ENCODE peak calls at places on chromosomes 5 and 9, in nine cellular contexts. J is fibroblast of lung, A is left ventricle myocardium inferior, W is GM23248, R is sigmoid colon, H is IMR-90, Z is substantia nigra, O is mammary epithelial cell, G is left lung. V is an unnamed sample.

GRCh38 chr9:38718148-38718547 is 1.8 kb downstream of the FAM240B start:
- DNase-seq in R (no peak), J (no peak), W (no peak), O (no peak), H (no peak), G (no peak), A (no peak), Z (no peak), V (no peak)

GRCh38 chr5:14742427-14743010 is 78.0 kb downstream of the OTULIN start:
- DNase-seq in J (no peak), W (no peak), H (no peak), O (no peak), G (no peak), A (no peak), Z (no peak), R (no peak), V (no peak)

GRCh38 chr9:129835860-129836223 is 584 bp downstream of the USP20 start:
- DNase-seq in W (no peak), R (no peak), O (no peak), G (no peak), J (no peak), Z (no peak), H (peak), A (no peak), V (no peak)

GRCh38 chr9:21110708-21111576 is 30.7 kb downstream of the IFNW1 start:
- DNase-seq in H (peak), G (no peak), A (no peak), R (no peak), Z (no peak), W (peak), O (peak), J (peak), V (no peak)

GRCh38 chr9:21102311-21102710 is 24.6 kb upstream of the IFNB1 start:
- DNase-seq in W (peak), J (peak), A (no peak), Z (no peak), H (peak), R (no peak), G (no peak), O (no peak), V (no peak)

GRCh38 chr9:5489630-5490484 is 20.5 kb upstream of the PDCD1LG2 start:
- DNase-seq in G (no peak), Z (no peak), H (no peak), A (no peak), J (no peak), W (no peak), O (no peak), R (no peak), V (no peak)

GRCh38 chr9:81661339-81661738 is 28.0 kb downstream of the TLE1 start:
- DNase-seq in A (no peak), W (no peak), J (no peak), R (no peak), Z (no peak), O (no peak), H (no peak), G (no peak), V (no peak)

GRCh38 chr5:68685861-68686260 is 408.0 kb upstream of the SLC30A5 start:
- DNase-seq in O (no peak), W (no peak), J (no peak), H (no peak), G (no peak), Z (no peak), A (no peak), R (no peak), V (no peak)

GRCh38 chr5:179530069-179530998 is 20.0 kb upstream of the RUFY1 start:
- DNase-seq in R (peak), O (no peak), W (peak), A (peak), G (peak), J (peak), H (no peak), Z (peak), V (peak)

GRCh38 chr9:136807281-136808074 is at the start of gene RABL6:
- DNase-seq in H (peak), A (peak), Z (peak), R (peak), W (peak), J (peak), O (peak), G (peak), V (peak)

GRCh38 chr5:91266184-91266705 is 116.9 kb downstream of the ARRDC3 start:
- DNase-seq in A (no peak), O (peak), G (no peak), J (peak), W (peak), H (peak), Z (no peak), R (no peak), V (no peak)

GRCh38 chr9:114894206-114894605 is 36.2 kb downstream of the TNFSF8 start:
- DNase-seq in G (no peak), R (no peak), H (peak), Z (no peak), O (no peak), W (peak), J (peak), A (no peak), V (no peak)

GRCh38 chr5:124986667-124987066 is 240.2 kb upstream of the ZNF608 start:
- DNase-seq in W (no peak), A (no peak), R (no peak), H (no peak), Z (no peak), G (no peak), J (peak), O (peak), V (no peak)

GRCh38 chr9:75962186-75963036 is 71.9 kb downstream of the PCSK5 start:
- DNase-seq in Z (peak), G (peak), J (peak), R (no peak), A (peak), H (no peak), O (no peak), W (no peak), V (peak)
- H3K27ac ChIP-seq in Z (no peak), G (no peak), J (no peak), R (no peak), A (peak), H (no peak), O (no peak), W (no peak), V (no peak)

GRCh38 chr9:92181296-92181695 is 66.1 kb upstream of the SPTLC1 start:
- DNase-seq in R (no peak), H (no peak), Z (no peak), G (no peak), A (no peak), W (no peak), O (no peak), J (no peak), V (no peak)
- H3K27ac ChIP-seq in R (no peak), H (peak), Z (no peak), G (no peak), A (no peak), W (peak), O (no peak), J (peak), V (no peak)

GRCh38 chr9:77594963-77595362 is 53.2 kb downstream of the GNA14 start:
- DNase-seq in W (no peak), R (no peak), Z (no peak), J (no peak), O (no peak), H (no peak), G (no peak), A (no peak), V (no peak)
- H3K27ac ChIP-seq in W (no peak), R (peak), Z (no peak), J (no peak), O (no peak), H (no peak), G (no peak), A (peak), V (no peak)

GRCh38 chr9:35163413-35163812 is 1.6 kb downstream of the UNC13B start:
- DNase-seq in W (no peak), J (no peak), Z (no peak), G (no peak), A (no peak), O (no peak), R (no peak), H (no peak), V (no peak)

GRCh38 chr9:35161713-35162604 is at the start of gene UNC13B:
- DNase-seq in Z (peak), A (peak), O (peak), W (peak), H (peak), R (peak), J (peak), G (peak), V (peak)

GRCh38 chr9:35158501-35159280 is 3.1 kb upstream of the UNC13B start:
- DNase-seq in J (no peak), Z (no peak), O (no peak), W (no peak), G (no peak), H (no peak), A (no peak), R (no peak), V (no peak)

GRCh38 chr9:35164711-35165110 is 2.9 kb downstream of the UNC13B start:
- DNase-seq in A (no peak), R (no peak), W (peak), J (peak), H (peak), O (peak), G (no peak), Z (no peak), V (no peak)

DNA sequence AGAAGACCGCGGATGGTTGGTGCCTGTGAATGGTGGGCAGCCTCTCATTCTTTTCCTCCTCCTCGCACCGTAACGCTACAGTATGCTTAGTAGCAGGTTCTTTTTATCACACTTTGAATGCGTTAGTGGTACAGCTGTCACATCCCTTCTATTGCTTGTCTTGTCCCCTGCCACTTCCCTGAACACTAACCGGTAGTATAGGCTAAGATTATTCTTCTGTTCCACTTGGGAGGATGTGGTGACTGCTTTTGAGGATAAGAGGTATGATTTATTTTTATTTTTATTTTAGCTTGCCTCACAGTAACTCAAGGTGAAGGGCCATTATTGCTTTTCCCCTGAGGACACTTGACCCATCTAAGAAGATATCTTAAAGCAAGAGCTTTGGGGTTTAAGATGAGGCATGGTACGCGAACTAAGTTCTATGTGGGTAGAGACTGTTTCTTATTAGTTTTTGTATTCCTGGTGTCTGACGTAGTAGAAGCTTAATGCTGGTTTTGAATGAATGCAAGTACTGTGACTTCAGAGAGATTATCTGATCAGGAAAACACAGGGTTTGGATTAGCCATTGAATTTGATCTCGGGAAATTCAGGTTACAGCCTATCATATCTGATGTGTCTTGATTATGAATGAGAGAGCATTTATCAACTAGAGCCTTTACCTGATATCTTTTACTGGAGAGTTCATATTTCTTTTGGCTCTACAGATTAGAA is 951 bp downstream of the UNC13B start:
- DNase-seq in W (peak), R (no peak), O (peak), Z (no peak), A (no peak), G (no peak), J (peak), H (no peak), V (no peak)
- H3K27ac ChIP-seq in W (peak), R (peak), O (peak), Z (peak), A (peak), G (peak), J (peak), H (peak), V (peak)

GRCh38 chr9:77513457-77513856 is 134.7 kb downstream of the GNA14 start:
- DNase-seq in O (no peak), A (no peak), H (no peak), J (no peak), R (no peak), W (no peak), Z (no peak), G (no peak), V (no peak)

GRCh38 chr9:77512876-77513275 is 135.2 kb downstream of the GNA14 start:
- DNase-seq in Z (no peak), G (no peak), H (no peak), A (peak), R (no peak), W (no peak), J (no peak), O (no peak), V (no peak)

GRCh38 chr9:77511525-77511924 is 136.6 kb downstream of the GNA14 start:
- DNase-seq in Z (no peak), O (no peak), R (no peak), J (no peak), W (no peak), G (no peak), A (no peak), H (no peak), V (no peak)

GRCh38 chr9:77516781-77517180 is 131.3 kb downstream of the GNA14 start:
- DNase-seq in R (no peak), Z (no peak), G (no peak), O (no peak), H (no peak), J (no peak), A (no peak), W (no peak), V (no peak)

GRCh38 chr9:77514886-77515711 is 133.0 kb downstream of the GNA14 start:
- DNase-seq in J (peak), H (no peak), A (no peak), G (no peak), W (peak), R (no peak), Z (no peak), O (peak), V (no peak)
- H3K27ac ChIP-seq in J (no peak), H (no peak), A (peak), G (peak), W (no peak), R (no peak), Z (peak), O (no peak), V (peak)

DNA sequence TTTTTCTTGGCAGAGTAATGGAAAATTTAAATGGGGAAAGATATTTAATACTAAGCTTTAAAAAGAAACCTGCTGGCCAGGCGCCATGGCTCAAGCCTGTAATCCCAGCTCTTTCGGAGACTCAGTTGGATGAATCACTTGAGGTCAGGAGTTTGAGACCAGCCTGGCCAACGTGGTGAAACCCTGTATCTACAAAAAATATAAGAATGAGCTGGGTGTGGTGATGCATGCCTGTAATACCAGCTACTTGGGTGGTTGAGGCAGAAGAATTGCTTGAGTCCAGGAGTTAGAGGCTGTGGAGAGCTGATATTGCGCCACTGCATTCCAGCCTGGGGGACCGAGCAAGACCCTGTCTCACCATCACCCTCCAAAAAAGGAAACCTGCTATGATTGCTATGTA is 32.8 kb downstream of the TUT7 start:
- DNase-seq in A (no peak), W (peak), Z (no peak), R (no peak), J (peak), O (peak), G (no peak), H (peak), V (no peak)
- H3K27ac ChIP-seq in A (no peak), W (peak), Z (no peak), R (no peak), J (peak), O (no peak), G (no peak), H (no peak), V (no peak)

GRCh38 chr5:167633931-167634341 is 657.5 kb upstream of the WWC1 start:
- DNase-seq in O (peak), G (no peak), J (peak), W (peak), Z (no peak), R (no peak), H (peak), A (no peak), V (no peak)
- H3K27ac ChIP-seq in O (peak), G (no peak), J (peak), W (peak), Z (no peak), R (no peak), H (no peak), A (peak), V (no peak)

DNA sequence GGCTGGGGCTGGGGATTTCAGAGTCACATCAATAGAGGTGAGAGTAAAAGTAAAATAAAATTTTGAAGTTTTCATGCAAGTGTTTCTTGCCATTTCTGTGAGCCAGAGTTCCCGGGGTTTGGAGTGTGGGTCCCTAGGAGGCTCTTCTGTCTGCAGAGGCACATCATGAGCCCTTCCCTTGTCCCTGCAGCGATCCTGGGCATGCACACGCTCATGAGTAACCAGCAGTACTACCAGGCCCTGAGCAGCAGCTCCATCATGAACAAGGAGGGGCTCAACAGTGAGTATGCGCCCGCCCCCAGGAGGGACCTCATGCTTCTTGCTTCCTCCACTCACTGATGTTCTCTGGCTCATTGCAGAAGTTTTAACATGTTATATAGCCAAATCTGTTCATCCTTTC is 61.1 kb downstream of the TMOD1 start:
- DNase-seq in J (no peak), A (no peak), H (no peak), Z (no peak), R (no peak), W (no peak), O (no peak), G (no peak), V (peak)
- H3K27ac ChIP-seq in J (no peak), A (peak), H (no peak), Z (no peak), R (no peak), W (no peak), O (no peak), G (no peak), V (no peak)